ENCODE peak calls at places on chromosomes 4 and X, in six cellular contexts. H, I, U, D, G and V are unnamed samples.

GRCh38 chr4:4677825-4678522 is 136.1 kb upstream of the STX18 start:
- DNase-seq in D (peak; percentile 17), G (no peak), U (no peak), H (no peak), I (no peak), V (no peak)

GRCh38 chrX:135435139-135435922 is 13.6 kb downstream of the SMIM10L2A start:
- DNase-seq in G (no peak), H (no peak), D (no peak), I (no peak), U (no peak), V (no peak)

GRCh38 chrX:41541381-41541780 is 94.2 kb downstream of the NYX start:
- DNase-seq in U (no peak), I (no peak), H (no peak), D (no peak), G (no peak), V (no peak)

GRCh38 chrX:63270873-63271272 is 80.3 kb downstream of the SPIN4 start:
- DNase-seq in D (no peak), G (no peak), I (no peak), H (no peak), U (no peak), V (no peak)

GRCh38 chrX:112734250-112734649 is 54.5 kb upstream of the LHFPL1 start:
- DNase-seq in H (no peak), I (no peak), D (no peak), G (no peak), U (no peak), V (no peak)

GRCh38 chr4:78356251-78356650 is 195.3 kb upstream of the ANXA3 start:
- DNase-seq in U (no peak), H (no peak), I (no peak), G (no peak), D (no peak), V (no peak)

GRCh38 chrX:147838465-147839131 is 73.1 kb upstream of the FMR1 start:
- DNase-seq in I (no peak), U (no peak), D (no peak), G (no peak), H (no peak), V (no peak)

GRCh38 chr4:28772796-28773195 is 1912.2 kb downstream of the STIM2 start:
- DNase-seq in I (no peak), G (no peak), U (no peak), D (no peak), H (no peak), V (no peak)

GRCh38 chrX:31349515-31349914 is 277.7 kb upstream of the FTHL17 start:
- DNase-seq in H (no peak), D (no peak), U (no peak), I (no peak), G (no peak), V (no peak)

GRCh38 chr4:151204925-151205524 is 71.9 kb upstream of the PRSS48 start:
- DNase-seq in G (no peak), U (no peak), I (no peak), H (no peak), D (peak; percentile 70), V (no peak)

DNA sequence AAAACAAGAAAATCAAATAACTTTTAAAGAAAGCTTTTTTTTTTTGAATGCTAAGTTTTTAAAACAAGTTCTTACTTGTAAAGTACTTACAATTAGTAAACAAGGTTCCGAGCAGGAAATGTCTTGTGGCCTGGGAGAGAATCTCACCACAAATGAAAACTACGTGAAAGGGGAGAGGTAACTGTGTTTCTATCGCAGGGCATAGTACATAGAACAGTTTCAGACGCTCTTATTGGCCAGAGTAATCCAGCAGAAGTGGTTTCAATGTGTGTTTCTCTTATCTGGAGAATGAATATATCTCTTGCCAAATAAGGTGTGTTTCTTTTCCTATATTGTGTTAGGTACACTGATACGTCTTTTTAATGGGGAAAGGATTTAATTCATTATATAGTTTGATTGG is at the start of gene PLAC8:
- DNase-seq in I (no peak), H (no peak), G (no peak), D (no peak), U (peak; percentile 73), V (peak; percentile 80)
- H3K4me1 ChIP-seq in I (peaks cover 32% of the 10 kb centered on the region), H (peaks cover 20% of the 10 kb centered on the region), G (no peaks in the 10 kb centered on the region), D (peaks cover 33% of the 10 kb centered on the region), U (peaks cover 21% of the 10 kb centered on the region), V (peaks cover 26% of the 10 kb centered on the region)

GRCh38 chr4:83237591-83237990 is 47.0 kb downstream of the COQ2 start:
- DNase-seq in G (no peak), H (no peak), U (no peak), I (no peak), D (no peak), V (no peak)

GRCh38 chr4:83230928-83231327 is 53.7 kb downstream of the COQ2 start:
- DNase-seq in D (no peak), G (no peak), I (no peak), U (no peak), H (no peak), V (no peak)

GRCh38 chr4:83231620-83232056 is 53.0 kb downstream of the COQ2 start:
- DNase-seq in I (no peak), G (no peak), U (no peak), D (no peak), H (no peak), V (no peak)

GRCh38 chr4:83234902-83235644 is 49.5 kb downstream of the COQ2 start:
- DNase-seq in G (no peak), I (no peak), H (no peak), D (no peak), U (no peak), V (no peak)

DNA sequence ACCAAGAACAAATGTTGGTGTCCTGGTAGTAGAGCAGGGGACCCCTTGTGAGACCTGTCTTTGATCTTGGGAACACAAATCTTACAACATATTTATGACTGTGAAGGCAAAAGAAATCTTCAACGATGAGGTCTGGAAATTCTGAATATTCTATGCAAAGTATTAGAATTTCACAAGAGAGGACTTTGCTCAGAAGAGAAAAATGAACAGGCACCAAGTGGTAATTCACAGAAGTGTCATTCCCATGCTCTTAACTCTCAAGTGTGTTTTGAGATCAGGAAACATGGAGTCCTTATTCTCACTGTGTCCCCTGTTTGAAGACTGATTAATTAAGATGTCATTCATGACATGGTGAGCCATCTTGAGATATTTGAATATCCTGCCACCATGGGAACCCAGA is 52.5 kb downstream of the COQ2 start:
- DNase-seq in D (no peak), H (no peak), G (no peak), U (no peak), I (no peak), V (no peak)
- H3K4me1 ChIP-seq in D (peaks cover 9% of the 10 kb centered on the region), H (no peaks in the 10 kb centered on the region), G (no peaks in the 10 kb centered on the region), U (no peaks in the 10 kb centered on the region), I (peaks cover 40% of the 10 kb centered on the region), V (peaks cover 6% of the 10 kb centered on the region)

GRCh38 chr4:8144359-8144758 is 14.3 kb downstream of the ABLIM2 start:
- DNase-seq in G (no peak), U (no peak), D (no peak), H (no peak), I (no peak), V (no peak)
- H3K4me1 ChIP-seq in G (peaks cover 15% of the 10 kb centered on the region), U (no peaks in the 10 kb centered on the region), D (no peaks in the 10 kb centered on the region), H (peaks cover 4% of the 10 kb centered on the region), I (no peaks in the 10 kb centered on the region), V (no peaks in the 10 kb centered on the region)

GRCh38 chrX:71199252-71199651 is 23.8 kb upstream of the GJB1 start:
- DNase-seq in U (no peak), H (no peak), G (no peak), I (no peak), D (no peak), V (no peak)
- H3K4me1 ChIP-seq in U (no peaks in the 10 kb centered on the region), H (no peaks in the 10 kb centered on the region), G (no peaks in the 10 kb centered on the region), I (peaks cover 4% of the 10 kb centered on the region), D (no peaks in the 10 kb centered on the region), V (no peaks in the 10 kb centered on the region)